ENCODE peak calls at places on chromosomes 4 and X, in five cellular contexts. J is epithelial cell of proximal tubule, O is GM12865, P is RWPE1, E is thoracic aorta. M is an unnamed sample.

GRCh38 chrX:153588782-153589446 is 10.0 kb downstream of the CCNQ start:
- DNase-seq in J (no peak), O (no peak), P (no peak), E (no peak), M (no peak)

GRCh38 chr4:64266263-64266662 is 143.0 kb downstream of the TECRL start:
- DNase-seq in J (no peak), O (no peak), P (no peak), E (no peak), M (no peak)

GRCh38 chr4:26110493-26110892 is 196.5 kb downstream of the SMIM20 start:
- DNase-seq in J (no peak), O (no peak), P (no peak), E (no peak), M (no peak)

GRCh38 chr4:86497131-86497530 is 97.0 kb upstream of the PTPN13 start:
- DNase-seq in J (peak; percentile 57), O (peak; percentile 25), P (peak; percentile 20), E (no peak), M (no peak)

GRCh38 chr4:122434285-122434684 is 22.2 kb downstream of the IL2 start:
- DNase-seq in J (no peak), O (no peak), P (no peak), E (no peak), M (no peak)

GRCh38 chr4:168832746-168833575 is 177.1 kb downstream of the CBR4 start:
- DNase-seq in J (no peak), O (no peak), P (peak; percentile 59), E (no peak), M (peak; percentile 36)

GRCh38 chrX:119459181-119459580 is 9.1 kb upstream of the SLC25A5 start:
- DNase-seq in J (no peak), O (no peak), P (no peak), E (no peak), M (no peak)

GRCh38 chrX:35101901-35102300 is 159.3 kb downstream of the FAM47B start:
- DNase-seq in J (no peak), O (no peak), P (no peak), E (no peak), M (no peak)

GRCh38 chr4:17694552-17694951 is 80.1 kb downstream of the MED28 start:
- DNase-seq in J (no peak), O (no peak), P (no peak), E (no peak), M (no peak)

GRCh38 chr4:173415885-173416658 is 17.2 kb upstream of the SCRG1 start:
- DNase-seq in J (no peak), O (no peak), P (no peak), E (no peak), M (no peak)

GRCh38 chr4:165532976-165533375 is 154.2 kb downstream of the CPE start:
- DNase-seq in J (no peak), O (no peak), P (no peak), E (no peak), M (no peak)

GRCh38 chr4:120524237-120524636 is 398.3 kb downstream of the PRDM5 start:
- DNase-seq in J (no peak), O (no peak), P (no peak), E (no peak), M (no peak)

GRCh38 chrX:9700555-9700954 is 65.1 kb downstream of the GPR143 start:
- DNase-seq in J (no peak), O (no peak), P (no peak), E (no peak), M (no peak)

GRCh38 chr4:99876946-99877345 is 17.3 kb downstream of the LAMTOR3 start:
- DNase-seq in J (no peak), O (no peak), P (no peak), E (no peak), M (no peak)

GRCh38 chr4:75513529-75514130 is 573 bp downstream of the RCHY1 start:
- DNase-seq in J (no peak), O (no peak), P (no peak), E (no peak), M (no peak)

GRCh38 chr4:25160714-25161598 is 707 bp upstream of the SEPSECS start:
- DNase-seq in J (no peak), O (no peak), P (peak; percentile 36), E (no peak), M (no peak)

GRCh38 chr4:154807042-154807630 is 26.1 kb downstream of the RBM46 start:
- DNase-seq in J (no peak), O (peak; percentile 31), P (peak; percentile 16), E (no peak), M (no peak)

GRCh38 chr4:121943941-121944340 is 7.9 kb downstream of the TRPC3 start:
- DNase-seq in J (no peak), O (peak; percentile 32), P (peak; percentile 8), E (no peak), M (peak; percentile 31)

GRCh38 chrX:21993265-21993664 is 38.9 kb upstream of the PHEX start:
- DNase-seq in J (no peak), O (peak; percentile 57), P (no peak), E (no peak), M (peak; percentile 23)

GRCh38 chr4:141046255-141046654 is 87.0 kb downstream of the RNF150 start:
- DNase-seq in J (no peak), O (no peak), P (peak; percentile 59), E (no peak), M (no peak)

GRCh38 chrX:136810493-136810892 is 29.8 kb upstream of the ARHGEF6 start:
- DNase-seq in J (no peak), O (no peak), P (no peak), E (no peak), M (no peak)

GRCh38 chrX:23901805-23902204 is 5.9 kb downstream of the APOO start:
- DNase-seq in J (no peak), O (peak; percentile 77), P (peak; percentile 20), E (peak; percentile 19), M (peak; percentile 39)

GRCh38 chrX:47097018-47097417 is 18.8 kb downstream of the RGN start:
- DNase-seq in J (no peak), O (no peak), P (no peak), E (no peak), M (no peak)

GRCh38 chr4:48639816-48640215 is 140.3 kb downstream of the FRYL start:
- DNase-seq in J (no peak), O (no peak), P (no peak), E (no peak), M (no peak)

GRCh38 chr4:87657525-87657924 is 7.4 kb downstream of the DMP1 start:
- DNase-seq in J (peak; percentile 79), O (no peak), P (peak; percentile 72), E (no peak), M (no peak)

GRCh38 chrX:77785400-77785745 is 643 bp downstream of the ATRX start:
- DNase-seq in J (no peak), O (peak; percentile 24), P (peak; percentile 45), E (no peak), M (no peak)

GRCh38 chr4:69154021-69154420 is 57.7 kb downstream of the UGT2B7 start:
- DNase-seq in J (no peak), O (no peak), P (no peak), E (no peak), M (no peak)

GRCh38 chr4:69156913-69157312 is 57.6 kb downstream of the UGT2B11 start:
- DNase-seq in J (no peak), O (no peak), P (no peak), E (no peak), M (no peak)
- TF ChIP-seq CTCF in J (peak; percentile 56), O (peak; percentile 13), P (no peak), E (no peak), M (peak; percentile 18)

GRCh38 chr4:39062094-39062493 is at the start of gene KLHL5:
- DNase-seq in J (no peak), O (peak; percentile 19), P (no peak), E (no peak), M (peak; percentile 17)

GRCh38 chr4:39066371-39066770 is 4.3 kb downstream of the KLHL5 start:
- DNase-seq in J (no peak), O (no peak), P (no peak), E (no peak), M (no peak)

GRCh38 chr4:39062499-39062898 is 467 bp downstream of the KLHL5 start:
- DNase-seq in J (no peak), O (peak; percentile 26), P (no peak), E (no peak), M (no peak)

GRCh38 chr4:39056023-39056422 is 6.0 kb upstream of the KLHL5 start:
- DNase-seq in J (no peak), O (no peak), P (no peak), E (no peak), M (no peak)

DNA sequence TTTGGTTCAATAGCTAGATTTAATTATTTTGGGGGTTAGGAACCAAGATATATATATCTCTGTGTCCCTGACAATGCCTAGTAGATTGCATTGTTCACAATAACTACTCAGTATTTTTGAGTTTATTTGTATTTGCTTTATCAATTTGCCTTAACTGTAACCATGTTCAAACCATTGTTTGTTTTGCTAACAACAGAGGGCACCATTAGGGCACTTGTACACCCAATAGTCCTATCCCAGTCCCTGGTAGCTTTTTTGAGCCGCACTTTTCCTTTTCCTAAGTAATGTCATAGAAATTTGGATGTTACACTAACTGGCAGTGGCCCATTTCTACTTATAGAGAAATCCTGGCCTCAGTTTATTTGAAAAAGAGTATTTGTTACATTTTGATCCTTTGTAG is 582 bp upstream of the KLHL5 start:
- DNase-seq in J (no peak), O (no peak), P (no peak), E (no peak), M (no peak)
- TF ChIP-seq CTCF in J (peak; percentile 12), O (no peak), P (no peak), E (no peak), M (no peak)

DNA sequence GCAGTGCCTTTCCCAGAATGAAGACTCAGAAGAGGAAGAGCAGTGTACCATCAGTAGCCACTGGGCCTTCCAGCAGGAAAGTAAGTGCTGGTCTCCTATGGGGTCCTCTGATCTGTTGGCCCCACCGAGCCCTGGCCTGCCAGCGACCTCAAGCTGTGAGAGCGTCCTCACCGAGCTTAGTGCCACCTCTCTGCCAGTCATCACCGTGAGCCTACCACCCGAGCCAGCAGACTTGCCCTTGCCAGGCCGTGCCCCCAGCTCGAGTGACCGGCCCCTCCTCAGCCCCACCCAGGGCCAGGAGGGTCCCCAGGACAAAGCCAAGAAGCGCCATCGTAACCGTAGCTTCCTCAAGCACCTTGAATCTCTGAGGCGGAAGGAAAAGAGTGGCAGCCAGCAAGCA is 69.7 kb downstream of the STARD8 start:
- DNase-seq in J (no peak), O (no peak), P (no peak), E (no peak), M (no peak)
- TF ChIP-seq CTCF in J (no peak), O (no peak), P (no peak), E (no peak), M (no peak)

DNA sequence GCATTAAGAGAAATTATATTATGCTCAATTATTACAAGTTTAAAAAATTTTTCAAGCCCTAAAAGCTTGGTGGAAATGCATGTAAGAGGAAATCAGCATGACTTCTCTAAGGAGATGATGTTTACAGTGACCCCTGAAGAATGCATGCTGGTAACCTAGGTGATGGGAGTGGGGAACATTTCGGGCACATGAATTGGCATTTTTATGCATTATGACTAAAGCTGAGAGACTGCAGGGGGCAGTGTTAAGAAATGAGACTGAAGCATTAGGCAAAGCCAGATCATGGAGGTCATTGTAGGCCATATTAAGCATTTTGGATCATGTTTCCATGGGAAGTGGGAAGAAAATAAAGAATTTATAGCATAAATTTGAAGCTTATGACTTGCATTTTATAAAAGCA is 421.3 kb downstream of the FAT4 start:
- DNase-seq in J (no peak), O (no peak), P (no peak), E (no peak), M (no peak)
- TF ChIP-seq CTCF in J (peak; percentile 56), O (no peak), P (no peak), E (no peak), M (no peak)

M was measured in GM20000.